ENCODE peak calls at places on chromosomes 16 and 17, in four cellular contexts. I is caudate nucleus, C is hypothalamus, H is NCI-H460. X is an unnamed sample.

GRCh38 chr16:57503366-57503765 is 17.1 kb upstream of the DOK4 start:
- DNase-seq in I (no peak), C (no peak), H (no peak), X (no peak)

GRCh38 chr17:44792276-44792675 is 33.5 kb downstream of the ADAM11 start:
- DNase-seq in I (no peak), C (no peak), H (no peak), X (no peak)

GRCh38 chr17:83181991-83182619 is 102.7 kb downstream of the METRNL start:
- DNase-seq in I (no peak), C (no peak), H (no peak), X (no peak)

GRCh38 chr16:17362946-17363345 is 107.8 kb downstream of the XYLT1 start:
- DNase-seq in I (no peak), C (no peak), H (no peak), X (no peak)

GRCh38 chr17:46809110-46809571 is 9.4 kb downstream of the WNT3 start:
- DNase-seq in I (no peak), C (no peak), H (no peak), X (no peak)

GRCh38 chr17:1179112-1179634 is 608 bp downstream of the ABR start:
- DNase-seq in I (no peak), C (no peak), H (no peak), X (no peak)

GRCh38 chr17:57420674-57421392 is 164.5 kb downstream of the MSI2 start:
- DNase-seq in I (no peak), C (no peak), H (no peak), X (no peak)

GRCh38 chr16:85720319-85720637 is 30.6 kb downstream of the C16orf74 start:
- DNase-seq in I (no peak), C (no peak), H (no peak), X (no peak)

GRCh38 chr17:65027305-65027704 is 29.2 kb downstream of the GNA13 start:
- DNase-seq in I (no peak), C (no peak), H (peak), X (peak)

X was measured in HuH-7.5.